ENCODE peak calls at places on chromosomes 6 and 20, in nine cellular contexts. R, M, P, V, K, W, O, Q and L are unnamed samples. For H3K27me3, the result is how much of the 10 kb centered on the place peaks cover.

GRCh38 chr6:2179950-2180349 is 65.5 kb downstream of the GMDS start:
- DNase-seq in R (no peak), M (no peak), P (no peak), V (no peak), K (no peak), W (peak), O (no peak), Q (no peak), L (no peak)

GRCh38 chr20:36542019-36542488 is 735 bp downstream of the MYL9 start:
- DNase-seq in R (peak), M (peak), P (peak), V (peak), K (peak), W (peak), O (no peak), Q (no peak), L (peak)

GRCh38 chr6:133503330-133503729 is 262.2 kb downstream of the EYA4 start:
- DNase-seq in R (no peak), M (no peak), P (no peak), V (no peak), K (no peak), W (peak), O (no peak), Q (no peak), L (no peak)

GRCh38 chr6:30568245-30568644 is 3.0 kb upstream of the ABCF1 start:
- DNase-seq in R (no peak), M (no peak), P (no peak), V (no peak), K (no peak), W (no peak), O (no peak), Q (no peak), L (no peak)

GRCh38 chr6:35402136-35402855 is 49.8 kb upstream of the FANCE start:
- DNase-seq in R (no peak), M (no peak), P (no peak), V (peak), K (no peak), W (no peak), O (no peak), Q (peak), L (no peak)

GRCh38 chr6:45416700-45417099 is 39.0 kb upstream of the SUPT3H start:
- DNase-seq in R (no peak), M (no peak), P (no peak), V (no peak), K (no peak), W (no peak), O (no peak), Q (no peak), L (no peak)

GRCh38 chr6:133502451-133503259 is 261.5 kb downstream of the EYA4 start:
- DNase-seq in R (peak), M (no peak), P (peak), V (peak), K (no peak), W (peak), O (no peak), Q (no peak), L (no peak)

GRCh38 chr20:840503-840857 is 7.0 kb downstream of the FAM110A start:
- DNase-seq in R (no peak), M (no peak), P (no peak), V (no peak), K (no peak), W (no peak), O (no peak), Q (no peak), L (no peak)

GRCh38 chr20:51930775-51931174 is 128.5 kb upstream of the SALL4 start:
- DNase-seq in R (no peak), M (no peak), P (no peak), V (peak), K (peak), W (peak), O (no peak), Q (no peak), L (peak)

GRCh38 chr20:33419140-33419974 is 18.0 kb upstream of the CDK5RAP1 start:
- DNase-seq in R (peak), M (no peak), P (peak), V (peak), K (no peak), W (peak), O (no peak), Q (no peak), L (peak)

GRCh38 chr6:38871745-38872568 is 156.8 kb downstream of the DNAH8 start:
- DNase-seq in R (peak), M (peak), P (no peak), V (peak), K (peak), W (peak), O (no peak), Q (peak), L (peak)

GRCh38 chr6:82646231-82646615 is 282.6 kb downstream of the TPBG start:
- DNase-seq in R (no peak), M (no peak), P (no peak), V (no peak), K (no peak), W (no peak), O (no peak), Q (no peak), L (no peak)

GRCh38 chr20:34062651-34063482 is 49.2 kb downstream of the EIF2S2 start:
- DNase-seq in R (no peak), M (no peak), P (no peak), V (no peak), K (no peak), W (no peak), O (no peak), Q (no peak), L (no peak)

GRCh38 chr20:60630609-60631008 is 621.5 kb upstream of the CDH4 start:
- DNase-seq in R (no peak), M (no peak), P (no peak), V (no peak), K (no peak), W (no peak), O (no peak), Q (no peak), L (no peak)

GRCh38 chr6:52503344-52503747 is 73.5 kb downstream of the TRAM2 start:
- DNase-seq in R (no peak), M (no peak), P (no peak), V (no peak), K (no peak), W (no peak), O (no peak), Q (no peak), L (peak)

GRCh38 chr6:140487586-140487985 is 1113.1 kb upstream of the CITED2 start:
- DNase-seq in R (no peak), M (no peak), P (no peak), V (no peak), K (no peak), W (no peak), O (no peak), Q (no peak), L (no peak)

GRCh38 chr6:167893416-167893815 is 66.7 kb downstream of the AFDN start:
- DNase-seq in R (no peak), M (no peak), P (no peak), V (peak), K (peak), W (no peak), O (no peak), Q (no peak), L (no peak)

GRCh38 chr6:6975395-6976111 is 132.2 kb upstream of the RREB1 start:
- DNase-seq in R (no peak), M (no peak), P (no peak), V (no peak), K (no peak), W (peak), O (no peak), Q (no peak), L (peak)

GRCh38 chr20:58976095-58976730 is 4.8 kb upstream of the NELFCD start:
- DNase-seq in R (no peak), M (no peak), P (no peak), V (no peak), K (no peak), W (no peak), O (peak), Q (no peak), L (no peak)

GRCh38 chr6:135257641-135258405 is 76.7 kb downstream of the MYB start:
- DNase-seq in R (no peak), M (no peak), P (no peak), V (no peak), K (no peak), W (no peak), O (no peak), Q (no peak), L (no peak)

GRCh38 chr20:3162080-3162611 is 2.5 kb upstream of the FASTKD5 start:
- DNase-seq in R (no peak), M (no peak), P (no peak), V (no peak), K (no peak), W (no peak), O (no peak), Q (no peak), L (no peak)

GRCh38 chr20:64001607-64002011 is 20.7 kb downstream of the PRPF6 start:
- DNase-seq in R (no peak), M (no peak), P (no peak), V (no peak), K (no peak), W (no peak), O (no peak), Q (no peak), L (no peak)

GRCh38 chr20:62123450-62124118 is 1.3 kb downstream of the LSM14B start:
- DNase-seq in R (no peak), M (no peak), P (no peak), V (peak), K (no peak), W (peak), O (no peak), Q (no peak), L (no peak)

GRCh38 chr6:9252784-9253183 is 817.4 kb upstream of the SLC35B3 start:
- DNase-seq in R (no peak), M (no peak), P (no peak), V (no peak), K (no peak), W (no peak), O (no peak), Q (no peak), L (no peak)

GRCh38 chr6:69719602-69720193 is 77.1 kb downstream of the LMBRD1 start:
- DNase-seq in R (no peak), M (no peak), P (no peak), V (peak), K (peak), W (peak), O (no peak), Q (no peak), L (no peak)

GRCh38 chr6:52574709-52575489 is 2.0 kb downstream of the TRAM2 start:
- DNase-seq in R (peak), M (peak), P (no peak), V (peak), K (no peak), W (no peak), O (no peak), Q (no peak), L (peak)

GRCh38 chr6:118853408-118853807 is 40.5 kb upstream of the ASF1A start:
- DNase-seq in R (no peak), M (no peak), P (no peak), V (no peak), K (no peak), W (no peak), O (no peak), Q (no peak), L (no peak)

GRCh38 chr20:19381947-19382346 is 169.5 kb downstream of the SLC24A3 start:
- DNase-seq in R (no peak), M (no peak), P (no peak), V (no peak), K (no peak), W (peak), O (no peak), Q (no peak), L (no peak)

GRCh38 chr6:129340983-129341382 is 369.0 kb downstream of the ARHGAP18 start:
- DNase-seq in R (peak), M (no peak), P (no peak), V (no peak), K (no peak), W (peak), O (no peak), Q (no peak), L (peak)

GRCh38 chr20:50824137-50824536 is 29.3 kb downstream of the BCAS4 start:
- DNase-seq in R (peak), M (no peak), P (peak), V (no peak), K (no peak), W (peak), O (no peak), Q (no peak), L (no peak)

GRCh38 chr6:84253380-84253779 is 25.9 kb upstream of the CEP162 start:
- DNase-seq in R (no peak), M (no peak), P (no peak), V (no peak), K (no peak), W (no peak), O (no peak), Q (no peak), L (no peak)
- H3K27me3 ChIP-seq in R (under half), M (under half), P (under half), V (under half), K (under half), W (under half), O (under half), Q (under half), L (under half)

DNA sequence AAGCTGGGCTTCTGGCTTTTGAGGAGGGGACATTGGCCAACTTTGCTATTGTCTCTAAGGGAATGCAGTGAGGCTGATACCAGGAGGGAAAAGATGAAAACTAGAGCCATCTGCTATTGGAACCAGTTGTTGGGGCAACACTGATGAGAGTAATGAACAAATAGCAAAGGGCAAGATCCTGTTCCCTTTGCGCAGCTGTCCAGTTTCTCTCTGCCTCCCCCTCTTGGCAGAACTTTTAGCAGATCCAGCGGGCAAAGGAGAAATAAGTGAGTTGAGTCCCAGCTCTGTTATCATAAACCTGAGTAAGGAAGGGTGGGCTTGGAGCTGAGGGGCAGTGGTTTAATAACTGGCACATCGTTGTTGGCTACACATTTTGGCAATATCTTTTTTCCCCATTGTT is 126.8 kb downstream of the AKAP7 start:
- DNase-seq in R (no peak), M (no peak), P (no peak), V (no peak), K (peak), W (no peak), O (no peak), Q (no peak), L (no peak)
- TF ChIP-seq CTCF in R (no peak), M (no peak), P (no peak), V (no peak), K (no peak), W (no peak), O (no peak), Q (peak), L (no peak)

GRCh38 chr6:137602871-137603270 is 108.7 kb upstream of the OLIG3 start:
- DNase-seq in R (no peak), M (no peak), P (no peak), V (no peak), K (no peak), W (no peak), O (no peak), Q (no peak), L (no peak)

GRCh38 chr6:137601471-137601870 is 107.3 kb upstream of the OLIG3 start:
- DNase-seq in R (no peak), M (no peak), P (no peak), V (no peak), K (no peak), W (no peak), O (no peak), Q (no peak), L (no peak)

GRCh38 chr6:137602311-137602710 is 108.1 kb upstream of the OLIG3 start:
- DNase-seq in R (no peak), M (no peak), P (no peak), V (no peak), K (no peak), W (no peak), O (no peak), Q (no peak), L (no peak)
- H3K27me3 ChIP-seq in R (under half), M (under half), P (under half), V (under half), K (under half), W (under half), O (under half), Q (under half), L (under half)

GRCh38 chr20:39880890-39881289 is 808.1 kb downstream of the MAFB start:
- DNase-seq in R (no peak), M (no peak), P (no peak), V (no peak), K (no peak), W (peak), O (no peak), Q (no peak), L (no peak)
- TF ChIP-seq CTCF in R (no peak), M (no peak), P (no peak), V (peak), K (no peak), W (peak), O (no peak), Q (peak), L (no peak)

GRCh38 chr6:150878347-150879213 is 13.1 kb downstream of the MTHFD1L start:
- DNase-seq in R (no peak), M (no peak), P (no peak), V (no peak), K (no peak), W (no peak), O (peak), Q (no peak), L (no peak)
- H3K27me3 ChIP-seq in R (under half), M (under half), P (under half), V (under half), K (under half), W (under half), O (under half), Q (under half), L (under half)

GRCh38 chr6:3561745-3562144 is 104.9 kb upstream of the SLC22A23 start:
- DNase-seq in R (no peak), M (no peak), P (no peak), V (peak), K (no peak), W (peak), O (no peak), Q (no peak), L (no peak)
- TF ChIP-seq CTCF in R (no peak), M (no peak), P (no peak), V (peak), K (no peak), W (peak), O (no peak), Q (no peak), L (no peak)

GRCh38 chr6:14001329-14002012 is 76.7 kb downstream of the RNF182 start:
- DNase-seq in R (no peak), M (no peak), P (no peak), V (peak), K (peak), W (peak), O (no peak), Q (no peak), L (no peak)
- H3K27me3 ChIP-seq in R (under half), M (under half), P (under half), V (under half), K (under half), W (under half), O (under half), Q (under half), L (under half)

DNA sequence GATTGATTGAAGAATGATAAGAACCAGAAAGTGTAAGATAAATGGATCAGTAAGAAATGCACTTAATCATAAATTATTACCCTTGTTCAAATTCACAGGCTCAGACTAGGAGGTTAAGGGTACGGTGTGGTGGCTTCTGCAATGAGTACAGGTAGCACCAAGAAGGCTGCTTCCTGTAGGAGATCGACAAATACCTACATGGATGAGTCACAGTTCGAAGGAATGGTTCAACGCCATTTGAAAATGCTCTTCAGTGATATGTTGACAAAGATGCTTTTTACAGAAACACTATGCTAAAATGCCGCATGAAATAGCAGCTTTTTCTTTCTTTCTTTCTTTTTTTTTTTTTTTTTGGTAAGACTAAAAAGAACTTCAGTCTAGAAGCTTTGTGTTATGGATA is 116.2 kb downstream of the DTNBP1 start:
- DNase-seq in R (no peak), M (no peak), P (no peak), V (no peak), K (no peak), W (no peak), O (no peak), Q (no peak), L (no peak)
- TF ChIP-seq CTCF in R (no peak), M (no peak), P (no peak), V (no peak), K (no peak), W (no peak), O (no peak), Q (no peak), L (no peak)

DNA sequence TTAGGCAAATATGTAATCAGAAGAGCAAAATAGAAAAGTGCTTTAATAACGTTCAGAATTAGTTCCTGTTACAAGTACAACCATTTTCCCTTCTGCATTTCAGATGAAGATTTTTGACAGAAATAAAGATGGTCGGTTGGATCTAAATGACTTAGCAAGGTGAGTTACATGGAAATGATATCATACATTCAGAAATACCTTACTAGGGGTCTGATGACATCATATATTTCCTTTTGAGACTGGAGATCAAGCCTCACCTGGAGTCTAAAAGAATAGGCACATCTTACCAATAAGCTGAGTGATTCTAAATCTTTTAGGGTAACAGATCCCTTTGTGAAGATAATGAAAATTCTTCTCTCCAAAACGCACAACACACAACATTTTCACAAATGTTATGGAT is 29.8 kb downstream of the SCGN start:
- DNase-seq in R (no peak), M (no peak), P (no peak), V (no peak), K (no peak), W (no peak), O (no peak), Q (no peak), L (no peak)
- H3K27me3 ChIP-seq in R (under half), M (under half), P (under half), V (under half), K (under half), W (under half), O (under half), Q (under half), L (under half)

DNA sequence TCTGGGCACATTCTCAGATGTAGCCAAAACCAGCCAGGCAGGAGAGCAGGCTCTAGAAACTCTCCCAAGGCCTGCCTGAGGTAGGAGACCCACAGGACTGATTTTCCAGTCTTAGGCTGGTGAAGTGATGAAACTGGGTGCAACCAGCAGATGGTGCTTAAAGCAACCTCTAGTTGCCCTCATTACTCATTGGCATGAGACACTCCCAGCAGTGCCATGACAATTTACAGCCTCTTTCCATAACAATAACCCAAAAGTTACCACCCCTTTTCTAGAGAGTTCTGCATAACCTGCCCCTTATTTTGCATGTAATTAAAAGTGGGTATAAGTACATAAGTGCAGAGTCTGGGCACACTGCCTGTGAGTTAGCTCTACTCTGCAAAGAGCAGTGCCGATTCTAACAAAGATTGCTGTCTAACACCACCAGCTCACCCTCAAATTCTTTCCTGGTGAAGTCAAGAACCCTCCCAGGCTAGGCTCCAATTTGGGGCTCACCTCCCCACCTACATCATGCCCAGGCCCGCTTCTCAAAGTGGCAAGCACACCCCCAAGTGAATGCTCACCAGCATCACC is 14.4 kb upstream of the GPR6 start:
- DNase-seq in R (no peak), M (no peak), P (no peak), V (no peak), K (peak), W (no peak), O (no peak), Q (no peak), L (no peak)
- TF ChIP-seq CTCF in R (no peak), M (no peak), P (no peak), V (no peak), K (no peak), W (no peak), O (no peak), Q (no peak), L (no peak)